ENCODE peak calls at places on chromosomes 6 and 20, in seven cellular contexts. U is mesothelial cell of epicardium; H is lower lobe of right lung; K is colonic mucosa; S is epithelial cell of esophagus; P is mammary epithelial cell; E is CD8-positive, alpha-beta T cell. C is an unnamed sample.

GRCh38 chr6:111683126-111683525 is 77.4 kb upstream of the TRAF3IP2 start:
- DNase-seq in U (no peak), H (no peak), K (no peak), S (no peak), P (no peak), E (no peak), C (no peak)

GRCh38 chr6:158789115-158789917 is 29.9 kb downstream of the EZR start:
- DNase-seq in U (no peak), H (no peak), K (no peak), S (no peak), P (no peak), E (peak), C (no peak)

GRCh38 chr6:150579611-150580010 is 20.1 kb upstream of the PLEKHG1 start:
- DNase-seq in U (no peak), H (no peak), K (no peak), S (no peak), P (no peak), E (no peak), C (no peak)

GRCh38 chr6:144785056-144785455 is 499.9 kb downstream of the UTRN start:
- DNase-seq in U (no peak), H (no peak), K (no peak), S (no peak), P (no peak), E (no peak), C (no peak)

GRCh38 chr6:149260214-149260874 is 57.2 kb upstream of the TAB2 start:
- DNase-seq in U (no peak), H (no peak), K (no peak), S (no peak), P (no peak), E (no peak), C (no peak)

GRCh38 chr20:33826270-33826897 is 15.2 kb downstream of the CHMP4B start:
- DNase-seq in U (no peak), H (no peak), K (no peak), S (peak), P (peak), E (no peak), C (no peak)

GRCh38 chr6:145783796-145784195 is 30.8 kb downstream of the FBXO30 start:
- DNase-seq in U (no peak), H (no peak), K (no peak), S (no peak), P (no peak), E (no peak), C (no peak)

GRCh38 chr6:149319413-149319812 is 1.9 kb downstream of the TAB2 start:
- DNase-seq in U (no peak), H (no peak), K (no peak), S (no peak), P (peak), E (no peak), C (no peak)

GRCh38 chr20:44137210-44137781 is 49.7 kb downstream of the JPH2 start:
- DNase-seq in U (peak), H (no peak), K (no peak), S (peak), P (no peak), E (no peak), C (peak)

GRCh38 chr6:91288741-91289140 is 701.9 kb upstream of the MAP3K7 start:
- DNase-seq in U (no peak), H (no peak), K (no peak), S (no peak), P (no peak), E (no peak), C (no peak)

GRCh38 chr6:88730602-88731001 is 232.8 kb downstream of the RNGTT start:
- DNase-seq in U (no peak), H (no peak), K (no peak), S (peak), P (peak), E (no peak), C (no peak)

GRCh38 chr6:52566853-52567279 is 10.0 kb downstream of the TRAM2 start:
- DNase-seq in U (no peak), H (no peak), K (no peak), S (peak), P (peak), E (no peak), C (no peak)

GRCh38 chr20:43331911-43332310 is 125.8 kb upstream of the SRSF6 start:
- DNase-seq in U (no peak), H (no peak), K (no peak), S (no peak), P (no peak), E (no peak), C (no peak)

GRCh38 chr20:10490706-10491105 is 55.6 kb downstream of the SLX4IP start:
- DNase-seq in U (no peak), H (no peak), K (no peak), S (no peak), P (no peak), E (no peak), C (no peak)

GRCh38 chr6:83464741-83465140 is 33.9 kb upstream of the ME1 start:
- DNase-seq in U (no peak), H (no peak), K (peak), S (peak), P (peak), E (no peak), C (no peak)

GRCh38 chr20:12564982-12565381 is 443.8 kb upstream of the SPTLC3 start:
- DNase-seq in U (no peak), H (no peak), K (no peak), S (no peak), P (no peak), E (no peak), C (no peak)

GRCh38 chr20:22744341-22745193 is 160.2 kb upstream of the FOXA2 start:
- DNase-seq in U (no peak), H (no peak), K (no peak), S (peak), P (peak), E (no peak), C (no peak)

GRCh38 chr6:34929241-34929978 is 40.4 kb downstream of the ANKS1A start:
- DNase-seq in U (no peak), H (no peak), K (no peak), S (no peak), P (no peak), E (no peak), C (no peak)

GRCh38 chr20:59082077-59082740 is 39.6 kb upstream of the PRELID3B start:
- DNase-seq in U (no peak), H (no peak), K (no peak), S (peak), P (peak), E (no peak), C (no peak)
- TF ChIP-seq CTCF in U (peak), H (peak), K (peak), S (no peak), P (peak), E (peak), C (peak)

DNA sequence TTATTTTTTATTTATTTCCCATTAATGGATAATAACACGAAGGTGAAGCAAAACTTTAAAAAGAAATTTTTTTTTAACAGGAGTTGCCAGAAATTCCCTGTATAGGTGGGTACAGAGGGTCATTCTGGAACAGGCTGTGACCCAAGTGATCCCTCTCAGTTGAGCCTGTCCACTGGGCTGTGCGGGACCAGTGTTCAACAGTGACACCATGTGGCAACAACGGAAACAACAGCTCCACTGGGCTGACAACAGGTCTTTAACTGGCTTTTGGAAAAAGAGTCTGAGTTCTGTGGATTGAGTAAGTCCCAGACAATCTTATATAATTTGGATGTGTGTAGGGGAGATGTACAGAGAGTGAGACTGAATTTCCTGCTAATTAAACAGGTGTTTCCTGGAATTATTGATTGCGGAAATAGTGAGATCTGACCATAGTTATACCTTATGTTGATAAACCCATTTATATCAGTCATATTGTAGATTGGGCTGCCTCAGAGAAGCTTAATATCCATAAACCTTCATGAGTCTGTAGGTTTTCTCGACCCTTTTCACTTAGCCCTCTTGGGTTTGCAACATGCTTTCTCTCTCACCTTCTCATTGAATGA is 17.6 kb downstream of the KIAA1755 start:
- DNase-seq in U (no peak), H (no peak), K (no peak), S (peak), P (no peak), E (no peak), C (no peak)
- TF ChIP-seq CTCF in U (peak), H (peak), K (no peak), S (peak), P (peak), E (peak), C (peak)

GRCh38 chr6:42166444-42167141 is 6.6 kb upstream of the GUCA1A start:
- DNase-seq in U (peak), H (no peak), K (peak), S (peak), P (peak), E (peak), C (peak)
- TF ChIP-seq CTCF in U (peak), H (peak), K (peak), S (peak), P (peak), E (peak), C (peak)

DNA sequence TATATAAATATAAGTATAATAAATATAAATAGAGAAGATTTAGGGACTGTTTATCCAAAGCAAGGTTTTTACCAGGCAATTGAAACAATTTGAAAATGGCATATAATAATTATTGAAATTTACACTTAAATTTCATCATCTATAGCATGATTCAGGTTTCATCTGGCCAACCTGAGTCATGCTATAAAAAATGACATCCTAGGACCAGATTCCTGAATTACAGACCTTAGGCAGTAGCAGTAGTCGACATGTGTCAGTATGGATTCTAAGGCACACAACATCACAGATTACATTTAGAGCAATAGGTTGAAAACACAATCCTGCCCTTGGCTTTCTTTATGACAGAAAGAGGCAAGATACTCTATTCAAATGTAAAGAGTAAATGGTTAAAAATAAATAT is 592.3 kb downstream of the PHF3 start:
- DNase-seq in U (no peak), H (no peak), K (no peak), S (peak), P (no peak), E (no peak), C (no peak)
- TF ChIP-seq CTCF in U (no peak), H (no peak), K (no peak), S (no peak), P (no peak), E (no peak), C (no peak)

GRCh38 chr20:35907017-35907685 is 47.2 kb downstream of the SCAND1 start:
- DNase-seq in U (no peak), H (no peak), K (no peak), S (no peak), P (no peak), E (no peak), C (no peak)
- TF ChIP-seq CTCF in U (no peak), H (no peak), K (no peak), S (no peak), P (no peak), E (no peak), C (no peak)

GRCh38 chr20:19354950-19355349 is 142.5 kb downstream of the SLC24A3 start:
- DNase-seq in U (no peak), H (no peak), K (no peak), S (no peak), P (no peak), E (no peak), C (no peak)

GRCh38 chr20:19347943-19348456 is 135.6 kb downstream of the SLC24A3 start:
- DNase-seq in U (no peak), H (no peak), K (no peak), S (no peak), P (no peak), E (no peak), C (no peak)

GRCh38 chr20:19348582-19348981 is 136.1 kb downstream of the SLC24A3 start:
- DNase-seq in U (no peak), H (no peak), K (no peak), S (no peak), P (no peak), E (no peak), C (no peak)

GRCh38 chr20:19349879-19350278 is 137.4 kb downstream of the SLC24A3 start:
- DNase-seq in U (no peak), H (no peak), K (no peak), S (no peak), P (no peak), E (no peak), C (no peak)

DNA sequence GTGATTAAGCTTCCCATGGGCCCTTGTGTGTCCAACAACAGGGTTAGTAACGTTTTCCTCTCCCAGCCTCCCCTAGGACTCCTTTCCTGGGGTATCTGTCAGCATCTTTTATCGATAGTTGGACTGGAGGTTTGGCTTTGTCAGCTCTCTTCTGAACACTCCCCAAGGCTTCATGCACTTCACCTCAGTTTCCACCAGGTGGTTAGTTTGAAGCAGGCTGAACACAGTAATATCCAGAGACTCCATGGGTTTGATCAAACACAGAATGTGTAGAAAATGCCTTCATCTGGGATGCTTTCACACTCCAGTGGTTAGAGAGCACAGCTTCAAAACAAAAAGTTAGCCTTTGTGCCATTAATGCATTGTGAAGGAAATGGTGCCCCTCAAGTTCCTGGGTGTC is 139.1 kb downstream of the SLC24A3 start:
- DNase-seq in U (no peak), H (no peak), K (no peak), S (no peak), P (no peak), E (no peak), C (no peak)
- TF ChIP-seq CTCF in U (peak), H (no peak), K (no peak), S (peak), P (no peak), E (no peak), C (peak)

GRCh38 chr6:40874495-40874894 is 164.5 kb downstream of the UNC5CL start:
- DNase-seq in U (no peak), H (no peak), K (no peak), S (peak), P (no peak), E (no peak), C (no peak)
- TF ChIP-seq CTCF in U (no peak), H (no peak), K (no peak), S (peak), P (no peak), E (no peak), C (no peak)

GRCh38 chr6:165488624-165489295 is 174.3 kb downstream of the PDE10A start:
- DNase-seq in U (no peak), H (no peak), K (no peak), S (no peak), P (no peak), E (no peak), C (no peak)
- TF ChIP-seq CTCF in U (no peak), H (no peak), K (no peak), S (no peak), P (no peak), E (no peak), C (no peak)

C was measured in progenitor cell of endocrine pancreas.